ENCODE peak calls at places on chromosome 7, in four cellular contexts. One of them, this sample, is unnamed.
A peak's percentile ranks its signal among the peaks of the same experiment; 100 is the strongest.

GRCh38 chr7:11516328-11516727 is 315.7 kb downstream of the THSD7A start:
- DNase-seq in GM12878: no peak
- DNase-seq in WTC11: no peak
- DNase-seq in K562: no peak
- DNase-seq in this sample: no peak

GRCh38 chr7:47253650-47254080 is 328.2 kb downstream of the TNS3 start:
- DNase-seq in GM12878: no peak
- DNase-seq in WTC11: no peak
- DNase-seq in K562: peak; percentile 38
- DNase-seq in this sample: no peak

GRCh38 chr7:121020652-121021051 is 32.1 kb downstream of the CPED1 start:
- DNase-seq in GM12878: no peak
- DNase-seq in WTC11: no peak
- DNase-seq in K562: no peak
- DNase-seq in this sample: no peak

GRCh38 chr7:20170626-20171025 is 46.6 kb downstream of the MACC1 start:
- DNase-seq in GM12878: no peak
- DNase-seq in WTC11: no peak
- DNase-seq in K562: no peak
- DNase-seq in this sample: no peak

GRCh38 chr7:21086688-21087087 is 300.0 kb upstream of the SP8 start:
- DNase-seq in GM12878: no peak
- DNase-seq in WTC11: no peak
- DNase-seq in K562: no peak
- DNase-seq in this sample: no peak

GRCh38 chr7:117119192-117119924 is 166.1 kb downstream of the ST7 start:
- DNase-seq in GM12878: peak; percentile 33
- DNase-seq in WTC11: peak; percentile 85
- DNase-seq in K562: peak; percentile 94
- DNase-seq in this sample: peak; percentile 72

GRCh38 chr7:24290004-24290641 is 6.1 kb downstream of the NPY start:
- DNase-seq in GM12878: peak; percentile 70
- DNase-seq in WTC11: peak; percentile 36
- DNase-seq in K562: peak; percentile 72
- DNase-seq in this sample: peak; percentile 60

GRCh38 chr7:13336227-13336626 is 648.8 kb downstream of the ARL4A start:
- DNase-seq in GM12878: no peak
- DNase-seq in WTC11: no peak
- DNase-seq in K562: no peak
- DNase-seq in this sample: no peak

GRCh38 chr7:129095258-129095657 is 40.3 kb upstream of the TNPO3 start:
- DNase-seq in GM12878: peak; percentile 80
- DNase-seq in WTC11: no peak
- DNase-seq in K562: no peak
- DNase-seq in this sample: no peak

GRCh38 chr7:103106336-103107070 is 31.6 kb downstream of the ARMC10 start:
- DNase-seq in GM12878: no peak
- DNase-seq in WTC11: peak; percentile 71
- DNase-seq in K562: peak; percentile 19
- DNase-seq in this sample: peak; percentile 88

GRCh38 chr7:119761776-119762175 is 511.2 kb upstream of the KCND2 start:
- DNase-seq in GM12878: no peak
- DNase-seq in WTC11: no peak
- DNase-seq in K562: no peak
- DNase-seq in this sample: no peak

GRCh38 chr7:99375070-99375807 is 709 bp downstream of the ARPC1B start:
- DNase-seq in GM12878: no peak
- DNase-seq in WTC11: peak; percentile 60
- DNase-seq in K562: peak; percentile 88
- DNase-seq in this sample: peak; percentile 64

GRCh38 chr7:6385110-6385792 is 62.5 kb downstream of the DAGLB start:
- DNase-seq in GM12878: no peak
- DNase-seq in WTC11: no peak
- DNase-seq in K562: no peak
- DNase-seq in this sample: peak; percentile 91

GRCh38 chr7:30925117-30925516 is 13.5 kb downstream of the AQP1 start:
- DNase-seq in GM12878: no peak
- DNase-seq in WTC11: no peak
- DNase-seq in K562: no peak
- DNase-seq in this sample: no peak

GRCh38 chr7:77655836-77656455 is 40.3 kb upstream of the RSBN1L start:
- DNase-seq in GM12878: no peak
- DNase-seq in WTC11: no peak
- DNase-seq in K562: no peak
- DNase-seq in this sample: no peak

GRCh38 chr7:55887786-55888185 is 530 bp downstream of the ZNF713 start:
- DNase-seq in GM12878: no peak
- DNase-seq in WTC11: no peak
- DNase-seq in K562: peak; percentile 16
- DNase-seq in this sample: no peak

GRCh38 chr7:19268737-19269136 is 123.5 kb upstream of the FERD3L start:
- DNase-seq in GM12878: no peak
- DNase-seq in WTC11: no peak
- DNase-seq in K562: no peak
- DNase-seq in this sample: no peak

GRCh38 chr7:43753843-43754242 is 4.6 kb upstream of the BLVRA start:
- DNase-seq in GM12878: no peak
- DNase-seq in WTC11: no peak
- DNase-seq in K562: no peak
- DNase-seq in this sample: no peak

GRCh38 chr7:128880791-128881457 is 18.3 kb downstream of the ATP6V1F start:
- DNase-seq in GM12878: no peak
- DNase-seq in WTC11: peak; percentile 9
- DNase-seq in K562: no peak
- DNase-seq in this sample: no peak

GRCh38 chr7:41219276-41219675 is 483.6 kb downstream of the INHBA start:
- DNase-seq in GM12878: no peak
- DNase-seq in WTC11: no peak
- DNase-seq in K562: no peak
- DNase-seq in this sample: no peak

GRCh38 chr7:86598311-86598710 is 45.4 kb upstream of the GRM3 start:
- DNase-seq in GM12878: no peak
- DNase-seq in WTC11: peak; percentile 86
- DNase-seq in K562: peak; percentile 36
- DNase-seq in this sample: peak; percentile 10

GRCh38 chr7:7681936-7682329 is 36.5 kb downstream of the RPA3 start:
- DNase-seq in GM12878: no peak
- DNase-seq in WTC11: no peak
- DNase-seq in K562: no peak
- DNase-seq in this sample: no peak

GRCh38 chr7:67105382-67105781 is 108.7 kb downstream of the TYW1 start:
- DNase-seq in GM12878: no peak
- DNase-seq in WTC11: no peak
- DNase-seq in K562: peak; percentile 68
- DNase-seq in this sample: no peak

GRCh38 chr7:140398821-140399220 is 491 bp upstream of the SLC37A3 start:
- DNase-seq in GM12878: no peak
- DNase-seq in WTC11: no peak
- DNase-seq in K562: no peak
- DNase-seq in this sample: no peak

GRCh38 chr7:92131764-92132330 is 2.4 kb downstream of the CYP51A1 start:
- DNase-seq in GM12878: no peak
- DNase-seq in WTC11: no peak
- DNase-seq in K562: no peak
- DNase-seq in this sample: no peak

DNA sequence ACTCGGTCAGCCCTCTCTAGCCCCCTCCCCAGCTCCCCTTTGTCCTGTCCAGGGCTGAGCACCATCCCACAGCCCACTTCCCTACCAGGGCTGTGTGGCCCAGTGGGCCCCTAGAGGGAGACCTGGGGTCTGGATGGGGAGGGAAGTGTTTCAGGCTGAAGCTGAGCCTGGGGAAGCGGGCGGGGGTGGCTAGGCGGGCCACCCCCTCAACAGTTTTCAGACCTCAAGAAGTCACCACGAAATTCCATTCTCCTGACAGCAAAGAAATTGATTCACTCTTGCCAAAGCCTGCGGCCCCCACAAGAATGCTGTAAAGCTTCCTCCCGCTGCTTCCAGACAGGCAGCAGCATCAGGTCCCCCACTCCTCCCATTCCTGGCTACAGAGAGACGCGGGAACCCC is 2.6 kb upstream of the LFNG start:
- DNase-seq in GM12878: no peak
- DNase-seq in WTC11: no peak
- DNase-seq in K562: no peak
- DNase-seq in this sample: no peak
- TF ChIP-seq NR2C2 in GM12878: no peak
- TF ChIP-seq NR2C2 in WTC11: no peak
- TF ChIP-seq NR2C2 in K562: no peak
- TF ChIP-seq NR2C2 in this sample: no peak

GRCh38 chr7:125695631-125696030 is 766.0 kb upstream of the POT1 start:
- DNase-seq in GM12878: no peak
- DNase-seq in WTC11: no peak
- DNase-seq in K562: no peak
- DNase-seq in this sample: no peak
- TF ChIP-seq NR2C2 in GM12878: no peak
- TF ChIP-seq NR2C2 in WTC11: no peak
- TF ChIP-seq NR2C2 in K562: no peak
- TF ChIP-seq NR2C2 in this sample: no peak

GRCh38 chr7:138125598-138126111 is 49.4 kb downstream of the AKR1D1 start:
- DNase-seq in GM12878: peak; percentile 50
- DNase-seq in WTC11: no peak
- DNase-seq in K562: no peak
- DNase-seq in this sample: no peak

GRCh38 chr7:138127996-138128395 is 51.7 kb downstream of the AKR1D1 start:
- DNase-seq in GM12878: no peak
- DNase-seq in WTC11: no peak
- DNase-seq in K562: no peak
- DNase-seq in this sample: no peak

GRCh38 chr7:138125119-138125518 is 48.9 kb downstream of the AKR1D1 start:
- DNase-seq in GM12878: no peak
- DNase-seq in WTC11: no peak
- DNase-seq in K562: no peak
- DNase-seq in this sample: no peak

GRCh38 chr7:138129551-138130165 is 53.4 kb downstream of the AKR1D1 start:
- DNase-seq in GM12878: no peak
- DNase-seq in WTC11: no peak
- DNase-seq in K562: no peak
- DNase-seq in this sample: no peak

GRCh38 chr7:138126928-138127327 is 50.7 kb downstream of the AKR1D1 start:
- DNase-seq in GM12878: no peak
- DNase-seq in WTC11: no peak
- DNase-seq in K562: no peak
- DNase-seq in this sample: no peak
- TF ChIP-seq NR2C2 in GM12878: no peak
- TF ChIP-seq NR2C2 in WTC11: no peak
- TF ChIP-seq NR2C2 in K562: no peak
- TF ChIP-seq NR2C2 in this sample: no peak

GRCh38 chr7:45918556-45918955 is 2.5 kb downstream of the IGFBP3 start:
- DNase-seq in GM12878: no peak
- DNase-seq in WTC11: no peak
- DNase-seq in K562: no peak
- DNase-seq in this sample: no peak

GRCh38 chr7:45917064-45917463 is 4.0 kb downstream of the IGFBP3 start:
- DNase-seq in GM12878: no peak
- DNase-seq in WTC11: no peak
- DNase-seq in K562: no peak
- DNase-seq in this sample: no peak

GRCh38 chr7:45915606-45916005 is 5.5 kb downstream of the IGFBP3 start:
- DNase-seq in GM12878: no peak
- DNase-seq in WTC11: no peak
- DNase-seq in K562: no peak
- DNase-seq in this sample: no peak

GRCh38 chr7:45919231-45919825 is 1.7 kb downstream of the IGFBP3 start:
- DNase-seq in GM12878: no peak
- DNase-seq in WTC11: no peak
- DNase-seq in K562: no peak
- DNase-seq in this sample: no peak

GRCh38 chr7:45917658-45918057 is 3.4 kb downstream of the IGFBP3 start:
- DNase-seq in GM12878: no peak
- DNase-seq in WTC11: peak; percentile 88
- DNase-seq in K562: peak; percentile 70
- DNase-seq in this sample: peak; percentile 28
- TF ChIP-seq NR2C2 in GM12878: no peak
- TF ChIP-seq NR2C2 in WTC11: no peak
- TF ChIP-seq NR2C2 in K562: no peak
- TF ChIP-seq NR2C2 in this sample: no peak

DNA sequence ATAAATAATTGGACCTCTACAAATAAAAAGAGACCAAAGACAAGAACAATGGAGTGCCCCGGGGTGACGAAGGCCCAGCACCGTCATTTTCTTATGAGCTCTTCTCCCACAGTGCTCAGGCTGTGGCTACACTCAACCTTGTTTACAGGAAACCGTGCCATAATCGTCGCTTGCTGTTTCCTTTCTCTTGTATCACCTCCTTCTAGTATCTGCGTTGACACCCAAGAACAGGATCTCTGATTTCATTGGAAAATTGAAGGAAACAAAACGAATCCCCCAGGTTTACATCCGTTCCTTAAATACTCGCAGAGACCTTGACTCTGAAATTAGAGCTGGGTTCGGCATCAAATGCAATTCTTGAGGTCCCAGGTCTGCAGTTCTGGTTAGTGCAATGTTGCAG is 1.7 kb upstream of the IGFBP3 start:
- DNase-seq in GM12878: no peak
- DNase-seq in WTC11: no peak
- DNase-seq in K562: no peak
- DNase-seq in this sample: no peak
- TF ChIP-seq NR2C2 in GM12878: no peak
- TF ChIP-seq NR2C2 in WTC11: no peak
- TF ChIP-seq NR2C2 in K562: no peak
- TF ChIP-seq NR2C2 in this sample: no peak

DNA sequence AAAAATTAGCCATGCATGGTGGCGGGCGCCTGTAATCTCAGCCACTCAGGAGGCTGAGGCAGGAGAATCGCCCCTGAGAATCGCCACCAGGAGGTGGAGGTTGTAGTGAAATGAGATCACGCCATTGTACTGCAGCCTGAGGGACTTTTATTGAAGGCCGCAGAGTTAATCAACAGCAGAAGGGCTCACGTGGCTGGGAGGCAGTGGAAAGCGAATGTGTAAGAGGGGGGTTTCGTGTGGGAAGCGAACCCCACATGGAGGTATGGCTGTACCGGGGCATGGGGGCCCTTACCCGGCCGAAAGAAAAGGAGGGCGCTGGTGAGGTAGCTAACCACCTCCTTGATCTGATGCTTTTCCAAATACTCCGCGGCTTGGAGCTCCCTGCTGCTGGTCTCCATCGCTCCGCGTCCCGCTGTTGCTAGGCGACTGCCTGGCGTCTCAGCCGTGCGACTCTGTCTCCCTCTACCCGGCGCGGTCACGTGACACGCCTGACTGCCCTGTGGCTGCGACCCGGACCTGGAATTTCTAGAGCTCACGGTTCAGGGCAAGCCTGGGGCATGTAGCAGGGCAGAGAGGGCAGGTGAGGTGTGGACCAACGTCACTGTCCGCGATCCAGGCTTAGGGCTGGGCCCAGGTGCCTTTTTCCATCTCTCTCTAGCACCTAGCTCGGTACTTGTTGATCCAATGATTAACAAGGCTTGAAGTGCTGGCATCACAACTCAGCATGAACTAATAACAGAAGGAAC is at the start of gene EFCAB10:
- DNase-seq in GM12878: no peak
- DNase-seq in WTC11: peak; percentile 97
- DNase-seq in K562: no peak
- DNase-seq in this sample: peak; percentile 75
- TF ChIP-seq NR2C2 in GM12878: no peak
- TF ChIP-seq NR2C2 in WTC11: no peak
- TF ChIP-seq NR2C2 in K562: no peak
- TF ChIP-seq NR2C2 in this sample: no peak